ENCODE peak calls at places on chromosomes 1 and 21, in five cellular contexts. Y is hepatocyte, B is upper lobe of right lung, W is sigmoid colon, E is heart right ventricle. Z is an unnamed sample.

GRCh38 chr1:53315456-53316048 is 12.3 kb downstream of the LRP8 start:
- DNase-seq in W (no peak), E (no peak), Y (no peak), B (no peak), Z (no peak)

GRCh38 chr1:151326619-151327222 is 495 bp downstream of the PI4KB start:
- DNase-seq in E (peak; percentile 71), Y (peak; percentile 60), W (peak; percentile 76), B (peak; percentile 75), Z (no peak)

GRCh38 chr1:159867322-159868064 is 5.0 kb upstream of the VSIG8 start:
- DNase-seq in B (peak; percentile 86), Y (peak; percentile 68), W (no peak), E (no peak), Z (peak; percentile 89)

GRCh38 chr21:35208810-35209517 is 159.9 kb upstream of the RUNX1 start:
- DNase-seq in Y (no peak), B (no peak), W (no peak), E (no peak), Z (no peak)

GRCh38 chr21:15826147-15826780 is 96.5 kb downstream of the USP25 start:
- DNase-seq in W (no peak), B (no peak), E (peak; percentile 16), Y (peak; percentile 66), Z (peak; percentile 62)

GRCh38 chr1:74246266-74246665 is 11.1 kb downstream of the TNNI3K start:
- DNase-seq in W (no peak), B (no peak), E (no peak), Y (no peak), Z (no peak)

GRCh38 chr1:246189126-246189525 is 318.0 kb downstream of the SMYD3 start:
- DNase-seq in W (no peak), E (no peak), Y (no peak), B (no peak), Z (no peak)

GRCh38 chr1:11068556-11069232 is 8.9 kb upstream of the SRM start:
- DNase-seq in B (peak; percentile 34), W (peak; percentile 37), Y (no peak), E (no peak), Z (no peak)

GRCh38 chr1:151985270-151985669 is 8.4 kb downstream of the S100A10 start:
- DNase-seq in Y (no peak), B (no peak), W (no peak), E (no peak), Z (no peak)

GRCh38 chr21:29228306-29228705 is 70.4 kb upstream of the BACH1 start:
- DNase-seq in W (no peak), B (no peak), Y (no peak), E (no peak), Z (no peak)

GRCh38 chr1:180586671-180587155 is 27.9 kb downstream of the OVAAL start:
- DNase-seq in W (no peak), Y (peak; percentile 43), B (no peak), E (no peak), Z (peak; percentile 82)

GRCh38 chr1:32724678-32725594 is 22.4 kb upstream of the SYNC start:
- DNase-seq in E (peak; percentile 37), W (no peak), Y (peak; percentile 79), B (peak; percentile 66), Z (peak; percentile 84)

GRCh38 chr1:3459051-3459908 is 4.8 kb downstream of the ARHGEF16 start:
- DNase-seq in Y (no peak), E (no peak), W (no peak), B (no peak), Z (no peak)

GRCh38 chr1:184941094-184941733 is 33.1 kb downstream of the NIBAN1 start:
- DNase-seq in W (no peak), Y (no peak), E (no peak), B (no peak), Z (no peak)

GRCh38 chr1:151846062-151846568 is 6.5 kb upstream of the C2CD4D start:
- DNase-seq in Y (peak; percentile 51), E (no peak), B (no peak), W (peak; percentile 24), Z (peak; percentile 65)

GRCh38 chr1:146012703-146013565 is 8.6 kb downstream of the HJV start:
- DNase-seq in E (peak; percentile 60), B (no peak), Y (peak; percentile 77), W (peak; percentile 57), Z (peak; percentile 57)

GRCh38 chr1:18452550-18452949 is 28.2 kb upstream of the KLHDC7A start:
- DNase-seq in Y (peak; percentile 26), B (no peak), E (no peak), W (no peak), Z (no peak)

GRCh38 chr1:109877320-109877771 is 33.3 kb upstream of the CSF1 start:
- DNase-seq in W (peak; percentile 92), E (peak; percentile 66), B (peak; percentile 81), Y (peak; percentile 85), Z (peak; percentile 35)

GRCh38 chr21:21971384-21971783 is 973.2 kb downstream of the NCAM2 start:
- DNase-seq in E (no peak), B (no peak), W (no peak), Y (no peak), Z (no peak)

GRCh38 chr21:21968810-21969588 is 970.8 kb downstream of the NCAM2 start:
- DNase-seq in W (no peak), B (no peak), Y (no peak), E (no peak), Z (peak; percentile 77)

DNA sequence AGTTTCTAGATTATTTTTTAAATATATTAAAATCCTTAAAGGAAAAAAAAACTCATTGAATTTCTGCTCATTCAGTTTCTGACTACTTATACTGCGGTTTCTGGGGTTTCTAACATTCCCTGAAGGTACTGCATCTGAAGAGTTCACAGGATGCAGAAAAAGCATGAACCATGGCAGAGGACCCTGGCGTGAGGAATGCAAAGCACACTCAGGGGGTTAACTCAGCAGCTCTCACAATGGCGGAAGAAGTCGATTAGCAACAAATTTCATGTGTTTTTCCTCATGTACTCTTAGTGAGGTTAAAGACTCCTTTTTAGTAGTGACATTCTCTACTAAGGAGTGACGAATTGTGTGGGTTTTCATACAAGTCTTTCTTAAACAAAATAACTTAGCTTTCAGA is 975.6 kb downstream of the NCAM2 start:
- DNase-seq in E (no peak), Y (no peak), W (no peak), B (no peak), Z (no peak)
- TF ChIP-seq CTCF in E (no peak), Y (no peak), W (no peak), B (no peak), Z (no peak)

DNA sequence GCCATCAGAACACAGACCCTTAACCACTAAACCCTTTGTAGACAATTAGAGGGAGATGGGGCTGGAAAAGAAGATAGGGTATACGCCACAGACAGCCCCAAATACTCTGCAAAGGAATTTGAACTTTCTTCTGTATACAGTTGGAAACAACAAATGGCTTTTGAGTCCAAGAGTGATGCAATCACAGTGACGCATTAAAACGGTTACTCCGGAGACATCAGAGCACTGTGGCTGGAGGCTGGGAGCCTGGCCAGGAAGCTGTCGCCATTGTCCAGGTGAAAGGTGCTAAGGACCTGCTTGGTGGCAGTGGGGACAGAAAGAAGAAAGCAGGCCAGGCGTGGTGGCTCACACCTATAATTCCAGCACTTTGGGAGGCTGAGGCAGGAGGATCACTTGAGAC is 4.2 kb downstream of the FLAD1 start:
- DNase-seq in B (peak; percentile 20), Y (no peak), E (no peak), W (peak; percentile 65), Z (no peak)
- H3K4me1 ChIP-seq in B (peaks cover 16% of the 10 kb centered on the region), Y (peaks cover 11% of the 10 kb centered on the region), E (peaks cover 15% of the 10 kb centered on the region), W (peaks cover 16% of the 10 kb centered on the region), Z (no peaks in the 10 kb centered on the region)

DNA sequence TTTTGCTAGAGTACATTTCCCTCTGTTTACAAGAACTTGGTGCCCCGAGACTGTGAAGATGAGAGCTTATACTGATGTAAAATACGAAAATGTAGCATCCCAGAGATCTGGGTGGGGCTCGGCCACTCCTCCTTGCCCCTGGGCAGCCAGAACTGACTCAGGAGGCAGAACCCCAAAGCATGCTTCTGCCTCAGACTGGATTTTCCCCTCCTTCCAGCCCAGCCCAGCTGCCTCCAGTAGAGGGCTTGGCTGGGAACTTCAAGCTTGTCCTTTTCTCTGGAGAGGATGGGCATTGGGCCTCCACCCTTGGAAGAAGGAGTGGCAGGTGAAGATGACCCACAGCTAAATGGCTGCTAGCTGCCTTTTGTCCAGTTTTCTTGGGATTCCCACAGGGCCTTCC is 24.3 kb upstream of the BTG2 start:
- DNase-seq in W (peak; percentile 65), E (no peak), Y (peak; percentile 44), B (peak; percentile 30), Z (no peak)
- TF ChIP-seq CTCF in W (no peak), E (no peak), Y (no peak), B (no peak), Z (peak; percentile 66)

DNA sequence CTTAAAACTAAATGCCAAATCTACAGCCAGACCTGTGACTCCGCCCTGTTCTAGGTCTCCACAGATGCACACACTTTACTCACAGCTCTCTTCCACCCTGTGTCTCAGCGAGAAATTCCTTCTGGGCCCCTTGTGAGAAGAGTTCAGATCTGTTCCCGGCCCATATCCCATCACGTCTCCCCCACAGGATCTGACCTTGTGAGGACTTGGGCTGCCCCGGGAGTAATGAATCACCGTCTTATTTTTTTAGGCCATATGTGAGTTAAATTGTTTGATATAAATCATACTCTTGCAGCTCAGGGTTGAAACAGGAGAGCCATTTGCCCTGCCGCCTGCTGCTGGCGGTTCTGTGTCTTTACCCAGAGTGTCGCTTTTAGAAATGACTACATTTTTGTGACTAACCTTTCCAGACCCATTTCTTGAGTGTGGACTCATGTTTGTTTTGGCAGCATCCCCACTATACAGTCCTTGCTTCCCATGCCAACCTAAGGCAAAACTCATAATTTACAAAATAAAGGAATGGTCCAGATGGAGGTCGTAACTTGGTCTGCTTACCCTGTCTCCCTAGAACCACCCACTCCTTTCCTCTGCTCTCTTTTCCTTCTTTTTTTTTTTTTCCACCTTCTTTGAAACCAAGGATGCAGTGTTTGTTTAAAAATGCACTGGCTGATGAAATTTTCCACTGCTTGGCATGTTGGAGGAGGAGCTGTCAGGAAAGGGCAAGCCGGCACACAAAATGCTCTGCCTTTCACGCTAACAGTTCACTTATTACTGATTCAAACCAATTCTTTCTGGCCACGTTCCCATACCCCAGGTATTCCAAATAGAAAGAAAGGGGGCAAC is 98.0 kb upstream of the C1orf105 start:
- DNase-seq in W (peak; percentile 73), B (peak; percentile 62), E (peak; percentile 37), Y (peak; percentile 56), Z (peak; percentile 77)
- H3K4me1 ChIP-seq in W (peaks cover 49% of the 10 kb centered on the region), B (peaks cover 10% of the 10 kb centered on the region), E (peaks cover 22% of the 10 kb centered on the region), Y (peaks cover 20% of the 10 kb centered on the region), Z (peaks cover 25% of the 10 kb centered on the region)

GRCh38 chr1:15799004-15799867 is 8.2 kb downstream of the UQCRHL start:
- DNase-seq in W (peak; percentile 82), E (peak; percentile 14), B (peak; percentile 80), Y (peak; percentile 87), Z (peak; percentile 98)
- TF ChIP-seq CTCF in W (no peak), E (no peak), B (no peak), Y (no peak), Z (no peak)

DNA sequence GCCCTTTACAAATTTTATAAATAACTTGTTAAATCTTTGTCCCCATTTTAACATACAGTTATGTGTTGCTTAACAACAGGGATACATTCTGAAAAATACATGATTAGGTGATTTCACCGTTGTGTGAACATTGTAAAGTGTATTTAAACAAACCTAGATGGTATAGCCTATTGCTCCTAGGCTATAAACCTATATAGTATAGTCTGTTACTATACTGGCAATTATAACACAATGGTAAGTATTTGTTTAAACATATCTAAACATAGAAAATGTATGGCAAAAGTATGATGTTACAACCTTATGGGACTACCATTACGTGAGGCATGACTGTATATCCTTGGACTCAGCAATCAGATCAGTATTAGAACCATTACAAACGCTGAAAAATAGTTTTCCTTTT is 36.6 kb downstream of the GATAD2B start:
- DNase-seq in E (no peak), Y (no peak), W (no peak), B (no peak), Z (no peak)
- H3K4me1 ChIP-seq in E (peaks cover 42% of the 10 kb centered on the region), Y (peaks cover 8% of the 10 kb centered on the region), W (peaks cover 30% of the 10 kb centered on the region), B (peaks cover 36% of the 10 kb centered on the region), Z (peaks cover 11% of the 10 kb centered on the region)

Z was measured in foreskin keratinocyte.